ENCODE peak calls at places on chromosomes 4 and X, in six cellular contexts. T, Z, Y, N, F and S are unnamed samples.

GRCh38 chr4:151359576-151359975 is 34.2 kb upstream of the SH3D19 start:
- DNase-seq in T (no peak), N (no peak), Z (no peak), F (no peak), Y (no peak), S (no peak)

GRCh38 chrX:65702956-65703355 is 35.5 kb downstream of the MSN start:
- DNase-seq in Y (no peak), F (no peak), T (no peak), N (no peak), Z (no peak), S (no peak)

GRCh38 chrX:74535633-74536141 is 78.7 kb downstream of the RLIM start:
- DNase-seq in Z (peak), T (peak), Y (peak), N (no peak), F (no peak), S (peak)

GRCh38 chr4:5079581-5079980 is 28.3 kb downstream of the STK32B start:
- DNase-seq in F (no peak), Y (no peak), Z (no peak), T (peak), N (no peak), S (no peak)

GRCh38 chrX:109774706-109775105 is 41.6 kb upstream of the ACSL4 start:
- DNase-seq in Y (no peak), F (no peak), N (no peak), T (peak), Z (no peak), S (peak)

GRCh38 chr4:1293531-1293941 is 3.8 kb downstream of the MAEA start:
- DNase-seq in F (no peak), Z (no peak), Y (no peak), N (no peak), T (no peak), S (no peak)

GRCh38 chr4:122329876-122330595 is 48.8 kb upstream of the ADAD1 start:
- DNase-seq in N (no peak), F (no peak), T (peak), Z (no peak), Y (no peak), S (peak)

GRCh38 chrX:44036336-44036735 is 63.1 kb upstream of the NDP start:
- DNase-seq in T (peak), Z (no peak), Y (no peak), N (peak), F (no peak), S (no peak)

GRCh38 chr4:7183780-7184460 is 8.4 kb upstream of the SORCS2 start:
- DNase-seq in N (no peak), T (no peak), Y (no peak), F (no peak), Z (no peak), S (no peak)

GRCh38 chr4:99824070-99824599 is 7.5 kb downstream of the DAPP1 start:
- DNase-seq in Z (no peak), T (peak), N (no peak), F (no peak), Y (no peak), S (no peak)

GRCh38 chr4:47471064-47471463 is 7.6 kb upstream of the COMMD8 start:
- DNase-seq in F (no peak), N (no peak), Z (no peak), T (no peak), Y (no peak), S (no peak)

GRCh38 chr4:11424000-11424399 is 4.7 kb downstream of the HS3ST1 start:
- DNase-seq in F (no peak), Z (peak), N (peak), Y (no peak), T (no peak), S (peak)

GRCh38 chr4:54784188-54784671 is 126.5 kb downstream of the KIT start:
- DNase-seq in Z (no peak), N (peak), T (peak), F (no peak), Y (no peak), S (no peak)

GRCh38 chr4:83644677-83645639 is 109.0 kb downstream of the GPAT3 start:
- DNase-seq in N (peak), Y (no peak), F (peak), T (peak), Z (peak), S (peak)

GRCh38 chr4:11416071-11416766 is 12.5 kb downstream of the HS3ST1 start:
- DNase-seq in N (no peak), F (no peak), Y (no peak), T (no peak), Z (no peak), S (no peak)

GRCh38 chrX:18748499-18748898 is 41.1 kb downstream of the PPEF1 start:
- DNase-seq in Y (no peak), Z (no peak), F (no peak), N (no peak), T (no peak), S (no peak)

GRCh38 chr4:150164055-150164454 is 85.8 kb downstream of the DCLK2 start:
- DNase-seq in F (no peak), N (no peak), Y (no peak), T (peak), Z (no peak), S (no peak)

GRCh38 chrX:135477576-135477975 is 42.9 kb upstream of the INTS6L start:
- DNase-seq in Y (peak), T (peak), Z (peak), F (no peak), N (peak), S (peak)

GRCh38 chr4:17059192-17059634 is 160.8 kb upstream of the LDB2 start:
- DNase-seq in Y (no peak), Z (no peak), N (no peak), F (no peak), T (peak), S (no peak)

GRCh38 chrX:68072016-68072415 is 361.3 kb downstream of the OPHN1 start:
- DNase-seq in Z (no peak), F (no peak), Y (no peak), T (peak), N (no peak), S (peak)

GRCh38 chr4:21596521-21596920 is 352.1 kb downstream of the KCNIP4 start:
- DNase-seq in Z (no peak), F (no peak), Y (no peak), T (no peak), N (no peak), S (no peak)

GRCh38 chrX:73836956-73837477 is 274.0 kb downstream of the CHIC1 start:
- DNase-seq in T (no peak), Z (no peak), N (no peak), F (no peak), Y (no peak), S (no peak)